ENCODE peak calls at places on chromosomes 12 and 14, in four cellular contexts. One of them, this sample, is unnamed.

GRCh38 chr12:108063192-108063591 is 65.9 kb upstream of the WSCD2 start:
- DNase-seq in left ventricle myocardium inferior: no peak
- DNase-seq in fibroblast of the aortic adventitia: peak; percentile 5
- DNase-seq in GM12864: no peak
- DNase-seq in this sample: peak; percentile 17

GRCh38 chr12:132783917-132784531 is 22.4 kb upstream of the ANKLE2 start:
- DNase-seq in left ventricle myocardium inferior: peak; percentile 36
- DNase-seq in fibroblast of the aortic adventitia: no peak
- DNase-seq in GM12864: no peak
- DNase-seq in this sample: no peak

GRCh38 chr12:106841471-106842302 is 67.2 kb downstream of the RIC8B start:
- DNase-seq in left ventricle myocardium inferior: no peak
- DNase-seq in fibroblast of the aortic adventitia: peak; percentile 74
- DNase-seq in GM12864: peak; percentile 5
- DNase-seq in this sample: peak; percentile 72

GRCh38 chr12:29253916-29254625 is 105.0 kb downstream of the FAR2 start:
- DNase-seq in left ventricle myocardium inferior: no peak
- DNase-seq in fibroblast of the aortic adventitia: no peak
- DNase-seq in GM12864: no peak
- DNase-seq in this sample: no peak

GRCh38 chr12:55499810-55500252 is 7.7 kb downstream of the OR6C68 start:
- DNase-seq in left ventricle myocardium inferior: no peak
- DNase-seq in fibroblast of the aortic adventitia: no peak
- DNase-seq in GM12864: no peak
- DNase-seq in this sample: no peak

GRCh38 chr12:16492240-16492639 is 113.7 kb downstream of the LMO3 start:
- DNase-seq in left ventricle myocardium inferior: no peak
- DNase-seq in fibroblast of the aortic adventitia: no peak
- DNase-seq in GM12864: no peak
- DNase-seq in this sample: no peak

GRCh38 chr12:75722714-75723200 is 211.3 kb upstream of the KRR1 start:
- DNase-seq in left ventricle myocardium inferior: no peak
- DNase-seq in fibroblast of the aortic adventitia: peak; percentile 94
- DNase-seq in GM12864: peak; percentile 15
- DNase-seq in this sample: peak; percentile 96

GRCh38 chr14:94936411-94936892 is 166.5 kb upstream of the GSC start:
- DNase-seq in left ventricle myocardium inferior: peak; percentile 67
- DNase-seq in fibroblast of the aortic adventitia: peak; percentile 49
- DNase-seq in GM12864: no peak
- DNase-seq in this sample: peak; percentile 41

GRCh38 chr14:74038015-74038859 is 19.1 kb downstream of the BBOF1 start:
- DNase-seq in left ventricle myocardium inferior: no peak
- DNase-seq in fibroblast of the aortic adventitia: peak; percentile 72
- DNase-seq in GM12864: no peak
- DNase-seq in this sample: peak; percentile 78

GRCh38 chr14:103213331-103213730 is 90.1 kb downstream of the TNFAIP2 start:
- DNase-seq in left ventricle myocardium inferior: no peak
- DNase-seq in fibroblast of the aortic adventitia: no peak
- DNase-seq in GM12864: no peak
- DNase-seq in this sample: no peak

GRCh38 chr14:100824946-100825690 is 800 bp upstream of the MEG3 start:
- DNase-seq in left ventricle myocardium inferior: no peak
- DNase-seq in fibroblast of the aortic adventitia: peak; percentile 9
- DNase-seq in GM12864: no peak
- DNase-seq in this sample: no peak
- H3K4me3 ChIP-seq in left ventricle myocardium inferior: peak overlapping the region; percentile 56
- H3K4me3 ChIP-seq in fibroblast of the aortic adventitia: peak overlapping the region; percentile 66
- H3K4me3 ChIP-seq in GM12864: no peak overlapping the region
- H3K4me3 ChIP-seq in this sample: peak overlapping the region; percentile 82

GRCh38 chr14:34981743-34982420 is 910 bp upstream of the SRP54 start:
- DNase-seq in left ventricle myocardium inferior: no peak
- DNase-seq in fibroblast of the aortic adventitia: no peak
- DNase-seq in GM12864: no peak
- DNase-seq in this sample: peak; percentile 57
- TF ChIP-seq CTCF in left ventricle myocardium inferior: peak; percentile 38
- TF ChIP-seq CTCF in fibroblast of the aortic adventitia: peak; percentile 59
- TF ChIP-seq CTCF in GM12864: peak; percentile 38
- TF ChIP-seq CTCF in this sample: peak; percentile 38

GRCh38 chr12:95790912-95791849 is 617 bp upstream of the NTN4 start:
- DNase-seq in left ventricle myocardium inferior: no peak
- DNase-seq in fibroblast of the aortic adventitia: peak; percentile 31
- DNase-seq in GM12864: no peak
- DNase-seq in this sample: no peak
- H3K4me3 ChIP-seq in left ventricle myocardium inferior: peak overlapping the region; percentile 93
- H3K4me3 ChIP-seq in fibroblast of the aortic adventitia: peak overlapping the region; percentile 81
- H3K4me3 ChIP-seq in GM12864: no peak overlapping the region
- H3K4me3 ChIP-seq in this sample: peak overlapping the region; percentile 58

DNA sequence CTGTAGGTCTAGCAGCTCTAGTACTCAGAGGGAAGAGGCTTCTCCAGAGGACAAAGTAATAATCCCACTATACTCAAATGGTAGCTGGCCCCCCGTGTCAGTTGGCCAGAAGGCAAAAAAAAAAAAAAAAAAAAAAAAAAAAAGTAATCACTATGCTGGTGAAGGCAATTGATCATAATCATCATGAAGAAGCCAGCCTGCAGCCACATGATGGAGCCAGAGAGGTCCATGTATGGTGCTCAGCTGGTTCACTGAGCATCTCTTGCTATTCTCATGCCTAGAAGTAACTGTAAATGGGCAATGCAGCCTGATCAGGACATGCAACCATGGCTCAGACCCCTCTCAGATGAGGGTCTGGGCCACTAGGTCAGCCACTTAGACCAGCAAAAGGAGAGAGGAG is 378.8 kb downstream of the MED13L start:
- DNase-seq in left ventricle myocardium inferior: no peak
- DNase-seq in fibroblast of the aortic adventitia: no peak
- DNase-seq in GM12864: no peak
- DNase-seq in this sample: no peak
- TF ChIP-seq CTCF in left ventricle myocardium inferior: no peak
- TF ChIP-seq CTCF in fibroblast of the aortic adventitia: no peak
- TF ChIP-seq CTCF in GM12864: peak; percentile 19
- TF ChIP-seq CTCF in this sample: no peak

GRCh38 chr14:104688505-104688754 is 988 bp upstream of the INF2 start:
- DNase-seq in left ventricle myocardium inferior: no peak
- DNase-seq in fibroblast of the aortic adventitia: no peak
- DNase-seq in GM12864: no peak
- DNase-seq in this sample: no peak
- H3K4me3 ChIP-seq in left ventricle myocardium inferior: peak overlapping the region; percentile 97
- H3K4me3 ChIP-seq in fibroblast of the aortic adventitia: no peak overlapping the region
- H3K4me3 ChIP-seq in GM12864: no peak overlapping the region
- H3K4me3 ChIP-seq in this sample: no peak overlapping the region